ENCODE peak calls at places on chromosome 19, in nine cellular contexts. O is osteocyte, T is stomach, K is bronchial epithelial cell, U is left ventricle myocardium inferior, Q is tibial artery, C is GM12865, X is coronary artery, F is pancreas. Z is an unnamed sample.

GRCh38 chr19:28840891-28841290 is 372.1 kb downstream of the UQCRFS1 start:
- DNase-seq in O (no peak), T (no peak), K (no peak), U (no peak), Q (no peak), C (no peak), X (no peak), F (no peak), Z (no peak)

GRCh38 chr19:42284066-42284501 is 15.0 kb downstream of the CIC start:
- DNase-seq in O (peak; percentile 94), T (peak; percentile 87), K (no peak), U (peak; percentile 84), Q (peak; percentile 93), C (peak; percentile 91), X (peak; percentile 90), F (peak; percentile 87), Z (peak; percentile 98)

GRCh38 chr19:38441660-38442348 is 8.3 kb downstream of the RYR1 start:
- DNase-seq in O (no peak), T (no peak), K (no peak), U (no peak), Q (no peak), C (peak; percentile 24), X (no peak), F (no peak), Z (peak; percentile 61)

GRCh38 chr19:6357995-6358394 is 3.3 kb upstream of the CLPP start:
- DNase-seq in O (no peak), T (no peak), K (no peak), U (no peak), Q (no peak), C (no peak), X (no peak), F (no peak), Z (no peak)

GRCh38 chr19:23851966-23852365 is 62.7 kb upstream of the ZNF726 start:
- DNase-seq in O (no peak), T (no peak), K (no peak), U (no peak), Q (no peak), C (no peak), X (no peak), F (no peak), Z (no peak)

GRCh38 chr19:53989600-53990533 is 1.6 kb upstream of the CACNG6 start:
- DNase-seq in O (no peak), T (no peak), K (no peak), U (no peak), Q (no peak), C (no peak), X (no peak), F (no peak), Z (no peak)

GRCh38 chr19:45753548-45753947 is 15.5 kb downstream of the SIX5 start:
- DNase-seq in O (no peak), T (no peak), K (no peak), U (no peak), Q (no peak), C (no peak), X (no peak), F (no peak), Z (no peak)

GRCh38 chr19:42528354-42529247 is at the start of gene CEACAM1:
- DNase-seq in O (no peak), T (peak; percentile 79), K (peak; percentile 55), U (no peak), Q (no peak), C (peak; percentile 64), X (no peak), F (no peak), Z (peak; percentile 66)

GRCh38 chr19:50030937-50031336 is 5.1 kb downstream of the ZNF473 start:
- DNase-seq in O (no peak), T (no peak), K (no peak), U (no peak), Q (no peak), C (no peak), X (no peak), F (no peak), Z (no peak)

GRCh38 chr19:54430306-54431254 is 15.3 kb downstream of the TTYH1 start:
- DNase-seq in O (no peak), T (no peak), K (no peak), U (peak; percentile 47), Q (no peak), C (no peak), X (no peak), F (peak; percentile 73), Z (peak; percentile 77)

GRCh38 chr19:5643060-5643459 is 20.2 kb downstream of the SAFB start:
- DNase-seq in O (no peak), T (no peak), K (no peak), U (no peak), Q (no peak), C (no peak), X (no peak), F (no peak), Z (no peak)

GRCh38 chr19:4401482-4402170 is 814 bp upstream of the CHAF1A start:
- DNase-seq in O (no peak), T (no peak), K (no peak), U (no peak), Q (no peak), C (no peak), X (no peak), F (no peak), Z (no peak)

GRCh38 chr19:16901491-16902175 is 12.8 kb downstream of the F2RL3 start:
- DNase-seq in O (no peak), T (no peak), K (no peak), U (no peak), Q (no peak), C (no peak), X (no peak), F (no peak), Z (no peak)

GRCh38 chr19:3243851-3244700 is 19.6 kb downstream of the CELF5 start:
- DNase-seq in O (no peak), T (peak; percentile 27), K (peak; percentile 47), U (no peak), Q (no peak), C (peak; percentile 52), X (no peak), F (peak; percentile 27), Z (no peak)

GRCh38 chr19:43664008-43664407 is 6.0 kb downstream of the PLAUR start:
- DNase-seq in O (no peak), T (no peak), K (no peak), U (no peak), Q (no peak), C (peak; percentile 46), X (no peak), F (no peak), Z (no peak)

GRCh38 chr19:40721140-40721486 is 4.2 kb downstream of the ITPKC start:
- DNase-seq in O (no peak), T (no peak), K (no peak), U (no peak), Q (no peak), C (no peak), X (no peak), F (no peak), Z (no peak)

GRCh38 chr19:3586124-3586626 is 897 bp downstream of the GIPC3 start:
- DNase-seq in O (no peak), T (no peak), K (no peak), U (no peak), Q (no peak), C (no peak), X (no peak), F (no peak), Z (peak; percentile 83)

GRCh38 chr19:3770136-3771032 is 1.6 kb downstream of the RAX2 start:
- DNase-seq in O (no peak), T (no peak), K (no peak), U (no peak), Q (no peak), C (no peak), X (no peak), F (peak; percentile 9), Z (no peak)

GRCh38 chr19:33214621-33215020 is 11.0 kb downstream of the SLC7A10 start:
- DNase-seq in O (no peak), T (no peak), K (peak; percentile 10), U (no peak), Q (no peak), C (no peak), X (no peak), F (no peak), Z (no peak)

GRCh38 chr19:35153701-35154534 is 617 bp upstream of the FXYD5 start:
- DNase-seq in O (no peak), T (peak; percentile 58), K (no peak), U (no peak), Q (no peak), C (peak; percentile 68), X (no peak), F (peak; percentile 28), Z (peak; percentile 82)

GRCh38 chr19:18192673-18193387 is at the start of gene MPV17L2:
- DNase-seq in O (peak; percentile 100), T (peak; percentile 99), K (peak; percentile 99), U (peak; percentile 100), Q (peak; percentile 100), C (peak; percentile 100), X (peak; percentile 100), F (peak; percentile 99), Z (peak; percentile 94)

GRCh38 chr19:33691736-33692135 is 70.0 kb downstream of the CHST8 start:
- DNase-seq in O (no peak), T (no peak), K (no peak), U (no peak), Q (peak; percentile 12), C (no peak), X (no peak), F (no peak), Z (no peak)

GRCh38 chr19:35211545-35212230 is 16.9 kb downstream of the FAM187B start:
- DNase-seq in O (no peak), T (peak; percentile 51), K (no peak), U (peak; percentile 33), Q (peak; percentile 77), C (no peak), X (peak; percentile 73), F (no peak), Z (no peak)

GRCh38 chr19:14611051-14611450 is 28.2 kb downstream of the CLEC17A start:
- DNase-seq in O (no peak), T (no peak), K (no peak), U (no peak), Q (no peak), C (no peak), X (no peak), F (no peak), Z (no peak)
- TF ChIP-seq CTCF in O (no peak), T (no peak), K (no peak), U (no peak), Q (no peak), C (no peak), X (no peak), F (no peak), Z (no peak)

GRCh38 chr19:11902228-11902627 is 14.6 kb downstream of the ZNF69 start:
- DNase-seq in O (no peak), T (no peak), K (no peak), U (no peak), Q (no peak), C (no peak), X (no peak), F (no peak), Z (no peak)
- TF ChIP-seq CTCF in O (no peak), T (no peak), K (no peak), U (no peak), Q (no peak), C (no peak), X (no peak), F (no peak), Z (no peak)

GRCh38 chr19:48636859-48637448 is at the start of gene DBP:
- DNase-seq in O (no peak), T (peak; percentile 45), K (no peak), U (peak; percentile 62), Q (peak; percentile 87), C (no peak), X (peak; percentile 88), F (peak; percentile 70), Z (no peak)
- TF ChIP-seq CTCF in O (peak; percentile 27), T (no peak), K (peak; percentile 42), U (peak; percentile 32), Q (peak; percentile 20), C (peak; percentile 13), X (no peak), F (no peak), Z (no peak)

GRCh38 chr19:1816530-1817298 is 4.6 kb upstream of the ATP8B3 start:
- DNase-seq in O (no peak), T (no peak), K (no peak), U (no peak), Q (no peak), C (no peak), X (no peak), F (no peak), Z (no peak)
- TF ChIP-seq CTCF in O (no peak), T (no peak), K (no peak), U (no peak), Q (no peak), C (no peak), X (no peak), F (no peak), Z (no peak)

Z was measured in GM20000.